ENCODE peak calls at places on chromosome 12, in six cellular contexts. D is adipocyte, J is KBM-7, M is mesothelial cell of epicardium, I is pons, G is fibroblast of the aortic adventitia. S is an unnamed sample.

GRCh38 chr12:25615119-25615518 is 62.0 kb upstream of the LMNTD1 start:
- DNase-seq in D (peak), J (peak), M (no peak), I (peak), G (peak), S (no peak)

GRCh38 chr12:69935651-69936100 is 110.6 kb downstream of the MYRFL start:
- DNase-seq in D (no peak), J (no peak), M (no peak), I (peak), G (no peak), S (no peak)

GRCh38 chr12:64669270-64669842 is 59.1 kb downstream of the RASSF3 start:
- DNase-seq in D (no peak), J (peak), M (no peak), I (no peak), G (no peak), S (peak)

GRCh38 chr12:54479421-54479820 is 6.0 kb upstream of the GTSF1 start:
- DNase-seq in D (peak), J (no peak), M (no peak), I (no peak), G (peak), S (no peak)

GRCh38 chr12:41944241-41944640 is 200.4 kb downstream of the GXYLT1 start:
- DNase-seq in D (peak), J (no peak), M (no peak), I (no peak), G (no peak), S (no peak)

GRCh38 chr12:115942346-115942745 is 335.1 kb downstream of the MED13L start:
- DNase-seq in D (no peak), J (no peak), M (no peak), I (no peak), G (no peak), S (no peak)

GRCh38 chr12:132189378-132190011 is 45.2 kb downstream of the NOC4L start:
- DNase-seq in D (peak), J (peak), M (peak), I (peak), G (peak), S (peak)

GRCh38 chr12:78802593-78802992 is 62.0 kb upstream of the SYT1 start:
- DNase-seq in D (peak), J (no peak), M (no peak), I (peak), G (peak), S (peak)

GRCh38 chr12:115998789-115999478 is 278.6 kb downstream of the MED13L start:
- DNase-seq in D (peak), J (no peak), M (no peak), I (no peak), G (peak), S (no peak)